ENCODE peak calls at places on chromosome 7, in eight cellular contexts. One of them, this sample, is unnamed.

GRCh38 chr7:51080622-51081269 is 235.9 kb downstream of the COBL start:
- DNase-seq in left ventricle myocardium inferior: no peak
- DNase-seq in GM12865: no peak
- DNase-seq in keratinocyte: no peak
- DNase-seq in endothelial cell: no peak
- DNase-seq in GM06990: no peak
- DNase-seq in glutamatergic neuron: peak
- DNase-seq in bronchial epithelial cell: no peak
- DNase-seq in this sample: no peak

GRCh38 chr7:139602143-139602722 is 78.7 kb downstream of the CLEC2L start:
- DNase-seq in bronchial epithelial cell: peak
- DNase-seq in left ventricle myocardium inferior: no peak
- DNase-seq in endothelial cell: no peak
- DNase-seq in GM06990: no peak
- DNase-seq in keratinocyte: no peak
- DNase-seq in GM12865: peak
- DNase-seq in glutamatergic neuron: no peak
- DNase-seq in this sample: peak

GRCh38 chr7:732094-732541 is 5.0 kb upstream of the PRKAR1B start:
- DNase-seq in GM06990: no peak
- DNase-seq in keratinocyte: no peak
- DNase-seq in endothelial cell: peak
- DNase-seq in left ventricle myocardium inferior: peak
- DNase-seq in bronchial epithelial cell: no peak
- DNase-seq in glutamatergic neuron: peak
- DNase-seq in GM12865: peak
- DNase-seq in this sample: peak

GRCh38 chr7:67364441-67365017 is 367.9 kb downstream of the TYW1 start:
- DNase-seq in glutamatergic neuron: peak
- DNase-seq in endothelial cell: peak
- DNase-seq in GM12865: no peak
- DNase-seq in bronchial epithelial cell: no peak
- DNase-seq in keratinocyte: no peak
- DNase-seq in left ventricle myocardium inferior: no peak
- DNase-seq in GM06990: no peak
- DNase-seq in this sample: no peak

GRCh38 chr7:131649879-131650278 is 93.5 kb upstream of the PODXL start:
- DNase-seq in bronchial epithelial cell: no peak
- DNase-seq in glutamatergic neuron: no peak
- DNase-seq in endothelial cell: no peak
- DNase-seq in left ventricle myocardium inferior: no peak
- DNase-seq in GM12865: no peak
- DNase-seq in GM06990: no peak
- DNase-seq in keratinocyte: no peak
- DNase-seq in this sample: no peak

GRCh38 chr7:87427289-87427688 is 48.2 kb downstream of the ABCB4 start:
- DNase-seq in endothelial cell: no peak
- DNase-seq in GM06990: no peak
- DNase-seq in left ventricle myocardium inferior: no peak
- DNase-seq in keratinocyte: no peak
- DNase-seq in glutamatergic neuron: no peak
- DNase-seq in GM12865: no peak
- DNase-seq in bronchial epithelial cell: peak
- DNase-seq in this sample: no peak

GRCh38 chr7:92296898-92297435 is 51.2 kb downstream of the ANKIB1 start:
- DNase-seq in glutamatergic neuron: no peak
- DNase-seq in left ventricle myocardium inferior: no peak
- DNase-seq in keratinocyte: no peak
- DNase-seq in endothelial cell: no peak
- DNase-seq in bronchial epithelial cell: no peak
- DNase-seq in GM06990: no peak
- DNase-seq in GM12865: no peak
- DNase-seq in this sample: no peak

GRCh38 chr7:24715661-24716479 is 41.4 kb downstream of the GSDME start:
- DNase-seq in left ventricle myocardium inferior: no peak
- DNase-seq in keratinocyte: no peak
- DNase-seq in bronchial epithelial cell: no peak
- DNase-seq in GM12865: peak
- DNase-seq in GM06990: peak
- DNase-seq in glutamatergic neuron: no peak
- DNase-seq in endothelial cell: peak
- DNase-seq in this sample: no peak

GRCh38 chr7:121515651-121516401 is 119.7 kb upstream of the FAM3C start:
- DNase-seq in bronchial epithelial cell: peak
- DNase-seq in glutamatergic neuron: no peak
- DNase-seq in GM12865: no peak
- DNase-seq in keratinocyte: peak
- DNase-seq in endothelial cell: no peak
- DNase-seq in left ventricle myocardium inferior: no peak
- DNase-seq in GM06990: no peak
- DNase-seq in this sample: no peak

GRCh38 chr7:9204571-9204970 is 771.2 kb downstream of the NXPH1 start:
- DNase-seq in GM12865: no peak
- DNase-seq in endothelial cell: no peak
- DNase-seq in bronchial epithelial cell: no peak
- DNase-seq in glutamatergic neuron: no peak
- DNase-seq in keratinocyte: no peak
- DNase-seq in left ventricle myocardium inferior: no peak
- DNase-seq in GM06990: no peak
- DNase-seq in this sample: no peak

DNA sequence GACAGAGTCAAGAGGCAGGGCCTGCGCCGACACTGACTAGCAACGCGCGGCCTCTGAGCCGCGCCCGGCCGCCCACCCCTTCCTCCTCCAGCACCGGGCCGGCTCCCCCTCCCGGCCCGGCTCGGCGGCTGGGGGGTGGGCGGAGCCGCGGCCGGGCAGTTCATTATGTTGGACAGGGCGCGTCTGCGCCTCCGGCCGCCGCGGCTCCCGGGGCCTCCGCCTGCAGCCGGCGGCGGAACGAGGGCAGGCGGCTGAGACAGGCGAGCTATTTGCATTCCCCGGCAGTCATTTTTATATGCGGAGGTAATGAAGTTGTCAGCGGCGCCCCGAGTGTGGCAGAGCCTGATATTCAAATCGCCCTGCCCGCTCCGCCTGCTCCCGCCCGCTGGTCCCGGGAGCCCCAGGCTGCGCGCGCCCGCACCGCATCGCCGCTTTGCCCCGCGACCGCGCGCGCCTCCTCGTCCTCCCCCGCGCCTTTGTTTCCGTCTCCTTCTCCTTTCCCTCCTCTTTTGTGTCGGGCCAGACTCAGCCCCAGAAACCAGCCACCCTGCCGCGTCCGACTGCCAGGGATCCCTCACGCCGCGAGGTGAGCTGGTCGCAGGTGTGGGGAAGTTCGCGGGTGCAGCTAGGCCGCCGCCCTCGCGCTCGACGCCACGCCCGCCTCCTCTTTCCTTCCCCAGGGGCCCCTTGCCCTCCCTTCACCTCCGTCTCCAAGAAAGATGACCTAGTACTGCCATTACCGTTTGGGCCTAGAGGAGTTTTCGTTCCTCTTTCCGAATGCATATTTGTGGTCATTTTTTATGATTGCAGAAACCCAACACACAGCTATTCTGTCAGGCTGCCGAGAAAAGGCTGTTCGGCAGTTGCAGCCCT is 107.0 kb downstream of the SNX10 start:
- DNase-seq in bronchial epithelial cell: peak
- DNase-seq in endothelial cell: peak
- DNase-seq in glutamatergic neuron: peak
- DNase-seq in keratinocyte: no peak
- DNase-seq in left ventricle myocardium inferior: peak
- DNase-seq in GM06990: peak
- DNase-seq in GM12865: peak
- DNase-seq in this sample: peak
- TF ChIP-seq CTCF in bronchial epithelial cell: no peak
- TF ChIP-seq CTCF in endothelial cell: peak
- TF ChIP-seq CTCF in glutamatergic neuron: no peak
- TF ChIP-seq CTCF in keratinocyte: no peak
- TF ChIP-seq CTCF in left ventricle myocardium inferior: no peak
- TF ChIP-seq CTCF in GM06990: no peak
- TF ChIP-seq CTCF in GM12865: no peak
- TF ChIP-seq CTCF in this sample: no peak

GRCh38 chr7:158264881-158265742 is 322.5 kb downstream of the PTPRN2 start:
- DNase-seq in GM06990: no peak
- DNase-seq in left ventricle myocardium inferior: no peak
- DNase-seq in endothelial cell: no peak
- DNase-seq in bronchial epithelial cell: no peak
- DNase-seq in GM12865: no peak
- DNase-seq in keratinocyte: no peak
- DNase-seq in glutamatergic neuron: peak
- DNase-seq in this sample: no peak
- TF ChIP-seq CTCF in GM06990: no peak
- TF ChIP-seq CTCF in left ventricle myocardium inferior: no peak
- TF ChIP-seq CTCF in endothelial cell: no peak
- TF ChIP-seq CTCF in bronchial epithelial cell: no peak
- TF ChIP-seq CTCF in GM12865: no peak
- TF ChIP-seq CTCF in keratinocyte: no peak
- TF ChIP-seq CTCF in glutamatergic neuron: no peak
- TF ChIP-seq CTCF in this sample: no peak

GRCh38 chr7:100152404-100152803 is 3.7 kb downstream of the LAMTOR4 start:
- DNase-seq in GM06990: no peak
- DNase-seq in left ventricle myocardium inferior: no peak
- DNase-seq in GM12865: no peak
- DNase-seq in bronchial epithelial cell: no peak
- DNase-seq in keratinocyte: no peak
- DNase-seq in endothelial cell: no peak
- DNase-seq in glutamatergic neuron: no peak
- DNase-seq in this sample: no peak
- TF ChIP-seq CTCF in GM06990: no peak
- TF ChIP-seq CTCF in left ventricle myocardium inferior: no peak
- TF ChIP-seq CTCF in GM12865: no peak
- TF ChIP-seq CTCF in bronchial epithelial cell: no peak
- TF ChIP-seq CTCF in keratinocyte: no peak
- TF ChIP-seq CTCF in endothelial cell: no peak
- TF ChIP-seq CTCF in glutamatergic neuron: no peak
- TF ChIP-seq CTCF in this sample: no peak

GRCh38 chr7:21984042-21984441 is 38.3 kb upstream of the CDCA7L start:
- DNase-seq in GM12865: no peak
- DNase-seq in left ventricle myocardium inferior: no peak
- DNase-seq in endothelial cell: no peak
- DNase-seq in keratinocyte: no peak
- DNase-seq in glutamatergic neuron: no peak
- DNase-seq in GM06990: no peak
- DNase-seq in bronchial epithelial cell: no peak
- DNase-seq in this sample: no peak

GRCh38 chr7:21986101-21986500 is 40.4 kb upstream of the CDCA7L start:
- DNase-seq in endothelial cell: no peak
- DNase-seq in keratinocyte: no peak
- DNase-seq in glutamatergic neuron: no peak
- DNase-seq in GM12865: no peak
- DNase-seq in GM06990: no peak
- DNase-seq in bronchial epithelial cell: no peak
- DNase-seq in left ventricle myocardium inferior: no peak
- DNase-seq in this sample: no peak

GRCh38 chr7:21980921-21981320 is 35.2 kb upstream of the CDCA7L start:
- DNase-seq in bronchial epithelial cell: no peak
- DNase-seq in GM06990: no peak
- DNase-seq in GM12865: no peak
- DNase-seq in left ventricle myocardium inferior: no peak
- DNase-seq in endothelial cell: no peak
- DNase-seq in glutamatergic neuron: no peak
- DNase-seq in keratinocyte: no peak
- DNase-seq in this sample: no peak

GRCh38 chr7:21981524-21981923 is 35.8 kb upstream of the CDCA7L start:
- DNase-seq in endothelial cell: no peak
- DNase-seq in GM06990: no peak
- DNase-seq in bronchial epithelial cell: no peak
- DNase-seq in glutamatergic neuron: no peak
- DNase-seq in GM12865: no peak
- DNase-seq in keratinocyte: no peak
- DNase-seq in left ventricle myocardium inferior: no peak
- DNase-seq in this sample: no peak
- TF ChIP-seq CTCF in endothelial cell: no peak
- TF ChIP-seq CTCF in GM06990: peak
- TF ChIP-seq CTCF in bronchial epithelial cell: no peak
- TF ChIP-seq CTCF in glutamatergic neuron: no peak
- TF ChIP-seq CTCF in GM12865: no peak
- TF ChIP-seq CTCF in keratinocyte: no peak
- TF ChIP-seq CTCF in left ventricle myocardium inferior: no peak
- TF ChIP-seq CTCF in this sample: no peak

This sample was measured in RWPE1.